ENCODE peak calls at places on chromosomes 12 and 14, in seven cellular contexts. A, T, G, C, Q, Y and M are unnamed samples.

GRCh38 chr12:105342464-105342863 is 12.0 kb downstream of the C12orf75 start:
- DNase-seq in G (peak; percentile 37), Y (no peak), Q (no peak), C (no peak), A (no peak), T (peak; percentile 13), M (no peak)

GRCh38 chr14:104140463-104141331 is 2.3 kb downstream of the KIF26A start:
- DNase-seq in G (no peak), Q (peak; percentile 58), A (no peak), Y (peak; percentile 14), C (peak; percentile 28), T (no peak), M (no peak)

GRCh38 chr12:108332791-108333382 is 6.2 kb downstream of the CMKLR1 start:
- DNase-seq in Q (no peak), A (no peak), C (peak; percentile 66), T (peak; percentile 80), G (no peak), Y (no peak), M (no peak)

GRCh38 chr12:27924350-27925140 is 48.0 kb downstream of the PTHLH start:
- DNase-seq in T (peak; percentile 15), Y (no peak), C (no peak), Q (no peak), G (no peak), A (no peak), M (no peak)

GRCh38 chr12:42094277-42094676 is 50.4 kb downstream of the GXYLT1 start:
- DNase-seq in T (peak; percentile 79), C (peak; percentile 73), A (no peak), Y (no peak), G (no peak), Q (no peak), M (no peak)

GRCh38 chr12:105487961-105488360 is 157.5 kb downstream of the C12orf75 start:
- DNase-seq in Q (no peak), T (no peak), C (no peak), Y (no peak), A (no peak), G (no peak), M (no peak)

GRCh38 chr14:39956372-39956771 is 524.1 kb upstream of the FBXO33 start:
- DNase-seq in T (no peak), A (no peak), Y (no peak), C (no peak), Q (no peak), G (no peak), M (peak; percentile 4)

GRCh38 chr12:116881325-116881866 is at the start of gene HRK:
- DNase-seq in G (no peak), A (peak; percentile 48), Q (peak; percentile 49), T (peak; percentile 27), Y (no peak), C (peak; percentile 86), M (peak; percentile 74)

GRCh38 chr14:75430106-75430505 is 2.3 kb downstream of the JDP2 start:
- DNase-seq in A (no peak), G (no peak), Q (no peak), C (no peak), T (peak; percentile 82), Y (no peak), M (no peak)

GRCh38 chr12:117514016-117514415 is 152.6 kb upstream of the NOS1 start:
- DNase-seq in C (no peak), Y (no peak), Q (no peak), A (no peak), G (peak; percentile 28), T (no peak), M (peak; percentile 33)

GRCh38 chr12:64670856-64671639 is 60.8 kb downstream of the RASSF3 start:
- DNase-seq in G (no peak), C (peak; percentile 81), T (peak; percentile 88), Y (no peak), A (no peak), Q (no peak), M (no peak)

GRCh38 chr14:64082837-64083236 is 211.3 kb downstream of the ESR2 start:
- DNase-seq in A (no peak), C (no peak), G (no peak), Q (no peak), T (peak; percentile 89), Y (no peak), M (no peak)

GRCh38 chr14:77260631-77261030 is 10.4 kb downstream of the NGB start:
- DNase-seq in Q (no peak), Y (no peak), G (no peak), T (peak; percentile 10), C (no peak), A (no peak), M (no peak)